ENCODE peak calls at places on chromosomes 3 and 15, in eight cellular contexts. P is PC-3, U is lung, G is K562, R is cardiac fibroblast, S is choroid plexus epithelial cell, D is psoas muscle, T is neural progenitor cell. L is an unnamed sample.
A peak's percentile ranks its signal among the peaks of the same experiment; 100 is the strongest.

GRCh38 chr3:23991236-23992050 is 46.4 kb downstream of the NR1D2 start:
- DNase-seq in G (no peak), T (peak; percentile 31), S (peak; percentile 29), P (no peak), U (no peak), R (peak; percentile 70), D (no peak), L (no peak)

GRCh38 chr3:129195731-129196256 is 12.1 kb upstream of the CNBP start:
- DNase-seq in P (peak; percentile 83), T (no peak), D (peak; percentile 76), R (peak; percentile 94), S (peak; percentile 96), U (peak; percentile 48), G (no peak), L (peak; percentile 84)

GRCh38 chr3:101625879-101626278 is 51.1 kb downstream of the ZBTB11 start:
- DNase-seq in T (no peak), U (no peak), P (no peak), R (no peak), S (no peak), G (no peak), D (no peak), L (no peak)

GRCh38 chr3:160707187-160707789 is 30.3 kb downstream of the ARL14 start:
- DNase-seq in S (peak; percentile 81), D (no peak), R (peak; percentile 71), T (peak; percentile 73), P (peak; percentile 73), U (no peak), G (no peak), L (no peak)

GRCh38 chr3:14425574-14426304 is 23.3 kb downstream of the SLC6A6 start:
- DNase-seq in D (no peak), T (no peak), S (no peak), P (peak; percentile 61), U (no peak), R (no peak), G (no peak), L (no peak)

GRCh38 chr3:182248349-182248880 is 536.7 kb downstream of the SOX2 start:
- DNase-seq in D (no peak), S (no peak), R (no peak), T (no peak), G (peak; percentile 36), U (no peak), P (peak; percentile 56), L (no peak)

GRCh38 chr3:17195856-17196604 is 311.3 kb downstream of the PLCL2 start:
- DNase-seq in U (no peak), S (peak; percentile 73), D (no peak), T (peak; percentile 11), R (peak; percentile 61), P (peak; percentile 12), G (no peak), L (peak; percentile 16)

GRCh38 chr3:74328505-74328904 is 286.0 kb downstream of the CNTN3 start:
- DNase-seq in R (no peak), S (no peak), G (no peak), T (no peak), D (no peak), U (no peak), P (no peak), L (no peak)

GRCh38 chr15:85929786-85930185 is 135.1 kb upstream of the KLHL25 start:
- DNase-seq in T (no peak), U (no peak), R (no peak), D (no peak), G (no peak), S (no peak), P (no peak), L (no peak)

GRCh38 chr3:16511561-16512434 is 1.7 kb downstream of the RFTN1 start:
- DNase-seq in D (peak; percentile 76), U (peak; percentile 53), S (peak; percentile 89), G (no peak), R (peak; percentile 87), P (no peak), T (peak; percentile 20), L (peak; percentile 63)

GRCh38 chr3:117439812-117440211 is 730.2 kb downstream of the TUSC7 start:
- DNase-seq in T (peak; percentile 60), D (no peak), G (no peak), R (peak; percentile 21), P (peak; percentile 6), U (no peak), S (peak; percentile 52), L (no peak)

GRCh38 chr15:33980159-33980558 is 11.9 kb downstream of the CHRM5 start:
- DNase-seq in U (no peak), P (no peak), T (no peak), R (no peak), S (no peak), D (no peak), G (no peak), L (no peak)

GRCh38 chr15:33971811-33972210 is 3.5 kb downstream of the CHRM5 start:
- DNase-seq in P (no peak), S (no peak), T (no peak), D (no peak), U (no peak), R (no peak), G (no peak), L (no peak)

GRCh38 chr15:33975023-33975565 is 6.8 kb downstream of the CHRM5 start:
- DNase-seq in P (peak; percentile 37), D (no peak), G (no peak), T (no peak), S (peak; percentile 47), R (peak; percentile 21), U (no peak), L (no peak)
- TF ChIP-seq CTCF in P (peak; percentile 43), D (no peak), G (peak; percentile 28), T (no peak), S (peak; percentile 31), R (no peak), U (no peak), L (no peak)

DNA sequence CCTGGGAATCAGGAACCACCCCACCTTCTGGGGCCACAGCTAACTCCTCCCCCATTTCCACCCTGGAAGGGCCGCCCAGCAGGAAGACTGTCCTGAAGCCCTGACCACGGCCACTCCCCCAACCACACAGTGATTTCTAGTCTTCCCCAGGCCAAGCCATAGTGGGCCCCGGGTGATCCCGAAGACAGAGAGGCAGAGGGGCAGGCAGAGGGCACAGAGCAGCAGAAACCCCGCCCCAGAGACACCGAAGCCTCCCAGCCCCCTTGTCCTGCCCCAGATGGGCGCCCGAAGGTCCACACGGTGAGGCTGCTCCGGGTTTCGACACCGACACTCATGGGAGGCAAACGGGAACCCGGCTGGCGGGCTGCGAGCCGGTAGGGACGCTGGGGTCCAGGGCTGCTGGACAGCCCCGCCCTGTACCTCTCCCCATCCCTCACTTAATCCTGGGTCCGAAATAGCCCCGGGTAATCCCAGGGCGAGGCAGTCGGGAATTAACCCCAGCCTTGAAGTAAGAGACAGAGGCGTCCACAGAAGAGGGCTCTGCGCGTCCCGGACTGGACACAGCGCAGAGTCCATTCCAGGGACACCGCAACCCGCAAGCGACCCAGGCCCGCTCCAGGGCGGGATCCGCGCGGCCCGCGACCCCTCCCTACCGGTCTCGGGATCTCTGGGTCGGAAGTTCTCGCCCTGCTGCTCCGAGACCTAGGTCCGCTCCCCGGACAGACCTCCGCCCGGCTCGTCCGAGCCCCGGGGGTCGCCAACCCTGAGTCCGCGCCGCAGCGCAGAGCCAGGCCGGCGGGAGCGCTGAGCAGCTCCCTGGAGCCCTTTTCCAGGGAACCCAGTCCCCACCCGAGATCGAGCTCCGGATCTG is 138.2 kb downstream of the NUP210 start:
- DNase-seq in R (no peak), P (peak; percentile 60), G (peak; percentile 62), T (peak; percentile 63), S (no peak), D (peak; percentile 63), U (peak; percentile 49), L (no peak)
- H3K4me3 ChIP-seq in R (no peak overlapping the region), P (peak overlapping the region; percentile 84), G (peak overlapping the region; percentile 29), T (peak overlapping the region; percentile 66), S (no peak overlapping the region), D (peak overlapping the region; percentile 56), U (peak overlapping the region; percentile 9), L (no peak overlapping the region)

DNA sequence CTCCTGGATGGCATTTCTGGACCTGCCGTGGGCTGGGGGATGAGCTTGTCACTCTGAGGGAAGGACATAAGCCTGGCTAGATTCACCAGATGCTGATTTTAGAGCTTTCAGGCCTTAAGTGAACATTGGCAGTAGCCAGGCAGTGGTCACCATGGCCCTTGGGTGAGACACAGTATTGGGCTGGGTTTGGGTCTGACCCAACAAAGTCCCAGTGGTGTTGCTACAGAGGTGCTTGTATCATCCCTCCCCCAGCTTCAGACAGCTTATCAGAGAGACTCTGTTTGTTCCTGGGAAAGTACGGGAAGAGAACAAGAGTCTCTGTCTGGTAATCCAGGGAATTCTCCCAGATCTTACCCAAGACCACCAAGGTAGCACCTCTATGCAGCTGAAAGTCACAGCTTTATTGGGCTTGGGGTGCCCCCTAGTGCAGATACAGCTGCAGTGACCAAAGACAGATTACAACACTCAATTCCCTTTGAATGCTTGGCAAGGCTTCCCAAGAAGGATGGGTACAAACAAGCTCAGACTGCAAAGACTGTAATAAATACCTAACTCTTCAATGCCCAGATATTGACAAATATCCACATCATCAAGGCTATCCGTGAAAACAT is 9.8 kb upstream of the RUVBL1 start:
- DNase-seq in U (no peak), S (peak; percentile 83), P (peak; percentile 51), G (no peak), D (no peak), T (peak; percentile 80), R (peak; percentile 82), L (no peak)
- TF ChIP-seq CTCF in U (peak; percentile 45), S (peak; percentile 87), P (peak; percentile 75), G (peak; percentile 81), D (peak; percentile 52), T (peak; percentile 68), R (peak; percentile 71), L (peak; percentile 82)

GRCh38 chr3:62369476-62369743 is 3.9 kb downstream of the FEZF2 start:
- DNase-seq in T (no peak), D (no peak), R (no peak), U (no peak), S (no peak), G (no peak), P (no peak), L (no peak)

GRCh38 chr3:62371032-62371734 is 2.2 kb downstream of the FEZF2 start:
- DNase-seq in S (no peak), R (no peak), P (no peak), U (no peak), G (no peak), T (peak; percentile 65), D (no peak), L (no peak)

GRCh38 chr3:62367735-62368704 is 5.3 kb downstream of the FEZF2 start:
- DNase-seq in U (no peak), S (no peak), T (peak; percentile 52), G (no peak), R (no peak), D (no peak), P (no peak), L (no peak)

GRCh38 chr3:62370112-62371031 is 3.0 kb downstream of the FEZF2 start:
- DNase-seq in T (peak; percentile 86), R (no peak), G (no peak), P (no peak), S (no peak), D (no peak), U (no peak), L (no peak)

DNA sequence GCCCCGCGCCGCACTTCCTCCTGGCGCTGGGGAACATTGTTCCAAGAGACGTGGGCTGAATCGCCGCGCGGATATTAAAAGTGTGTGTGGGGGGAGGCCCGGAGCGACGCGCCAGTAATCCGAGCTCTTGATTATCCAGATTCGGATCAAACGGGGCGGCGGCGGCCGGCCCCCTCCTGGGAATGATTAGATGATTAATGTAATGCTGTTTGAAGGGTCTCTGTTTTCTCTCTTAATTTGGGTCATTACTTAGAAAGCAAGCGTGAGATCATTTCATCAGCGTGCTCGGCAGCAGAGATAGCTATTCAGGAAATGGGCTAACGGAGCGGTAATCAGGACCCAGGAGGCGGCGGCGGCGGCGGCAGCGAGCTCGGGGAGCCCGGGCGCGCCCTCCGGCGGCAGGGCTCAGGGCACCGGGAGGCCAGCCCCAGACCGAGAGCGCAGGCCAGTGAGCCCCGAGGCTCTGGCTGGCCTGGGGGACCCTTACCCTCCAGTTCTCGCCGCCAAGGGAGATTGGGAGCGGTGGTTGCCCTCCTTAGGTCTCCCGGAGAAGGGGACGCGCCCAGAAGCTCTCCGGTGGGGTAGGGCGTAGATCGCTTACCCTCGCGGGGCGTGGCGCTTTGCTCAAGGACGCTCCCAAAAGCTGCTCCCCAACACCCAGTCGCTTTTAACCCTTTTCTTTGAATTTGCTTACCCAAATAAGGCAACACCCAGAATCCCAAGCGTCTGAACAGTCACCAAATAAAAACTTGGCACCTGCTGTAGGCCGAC is 4.5 kb downstream of the FEZF2 start:
- DNase-seq in D (no peak), G (no peak), T (peak; percentile 78), R (no peak), U (no peak), S (no peak), P (no peak), L (no peak)
- H3K4me3 ChIP-seq in D (peak overlapping the region; percentile 63), G (no peak overlapping the region), T (peak overlapping the region; percentile 8), R (no peak overlapping the region), U (no peak overlapping the region), S (no peak overlapping the region), P (no peak overlapping the region), L (no peak overlapping the region)